ENCODE peak calls at places on chromosomes 2 and 18, in six cellular contexts. F is BJ, R is DND-41, V is cardiac muscle cell, A is psoas muscle, B is brain microvascular endothelial cell. S is an unnamed sample. For H3K36me3, the result is how much of the 10 kb centered on the place peaks cover.

GRCh38 chr2:102588213-102588939 is 31.0 kb upstream of the SLC9A2 start:
- DNase-seq in V (no peak), R (no peak), F (no peak), B (no peak), A (no peak), S (no peak)

GRCh38 chr2:83972123-83972522 is 487.0 kb downstream of the SUCLG1 start:
- DNase-seq in F (no peak), A (no peak), B (no peak), V (peak), R (no peak), S (no peak)

GRCh38 chr2:150282821-150283309 is 204.6 kb downstream of the RND3 start:
- DNase-seq in V (peak), F (peak), A (peak), B (no peak), R (no peak), S (no peak)

GRCh38 chr2:71614976-71615768 is 161.8 kb downstream of the DYSF start:
- DNase-seq in B (peak), F (no peak), V (peak), A (peak), R (no peak), S (no peak)

GRCh38 chr2:158647832-158648231 is 147.3 kb upstream of the DAPL1 start:
- DNase-seq in F (no peak), B (no peak), V (no peak), A (no peak), R (no peak), S (no peak)

GRCh38 chr18:7755753-7756475 is 188.8 kb downstream of the PTPRM start:
- DNase-seq in B (no peak), F (no peak), R (no peak), V (peak), A (no peak), S (no peak)

GRCh38 chr2:45765847-45766254 is 114.4 kb downstream of the PRKCE start:
- DNase-seq in F (no peak), V (peak), A (no peak), B (no peak), R (no peak), S (no peak)

GRCh38 chr2:10688921-10689807 is 611 bp downstream of the NOL10 start:
- DNase-seq in B (no peak), F (no peak), V (peak), A (peak), R (no peak), S (no peak)

GRCh38 chr18:13284330-13285027 is 65.9 kb downstream of the LDLRAD4 start:
- DNase-seq in V (no peak), B (no peak), R (no peak), F (no peak), A (no peak), S (no peak)

GRCh38 chr2:86747708-86748627 is 27.9 kb downstream of the RMND5A start:
- DNase-seq in V (peak), F (peak), A (no peak), B (peak), R (peak), S (peak)

GRCh38 chr2:39934851-39935250 is 155.8 kb upstream of the THUMPD2 start:
- DNase-seq in F (no peak), B (no peak), R (no peak), A (no peak), V (no peak), S (no peak)

GRCh38 chr2:60296219-60296955 is 257.1 kb downstream of the BCL11A start:
- DNase-seq in B (no peak), F (no peak), A (no peak), R (no peak), V (no peak), S (no peak)

GRCh38 chr2:172200495-172201085 is 97.9 kb upstream of the DLX2 start:
- DNase-seq in A (no peak), R (peak), B (peak), V (peak), F (no peak), S (no peak)

GRCh38 chr2:85673736-85674375 is 5.9 kb upstream of the SFTPB start:
- DNase-seq in F (no peak), B (no peak), A (no peak), V (no peak), R (no peak), S (no peak)

GRCh38 chr2:1715184-1716012 is 28.9 kb downstream of the PXDN start:
- DNase-seq in A (no peak), F (no peak), V (peak), R (no peak), B (no peak), S (no peak)

GRCh38 chr18:54222922-54223567 is 1.4 kb downstream of the MBD2 start:
- DNase-seq in B (no peak), F (no peak), V (no peak), R (peak), A (no peak), S (no peak)

GRCh38 chr18:36672437-36673344 is 156.1 kb downstream of the TPGS2 start:
- DNase-seq in B (peak), F (peak), V (peak), A (peak), R (no peak), S (no peak)

GRCh38 chr2:176582990-176583481 is 313.8 kb downstream of the MTX2 start:
- DNase-seq in R (no peak), V (peak), B (peak), A (no peak), F (peak), S (peak)

GRCh38 chr2:163751696-163752095 is 15.9 kb upstream of the FIGN start:
- DNase-seq in B (no peak), A (no peak), V (no peak), R (no peak), F (no peak), S (no peak)

GRCh38 chr2:31297751-31298150 is 63.8 kb downstream of the EHD3 start:
- DNase-seq in F (peak), R (no peak), B (peak), A (no peak), V (no peak), S (peak)

GRCh38 chr2:57886196-57886786 is 160.3 kb upstream of the VRK2 start:
- DNase-seq in V (no peak), F (no peak), A (no peak), R (no peak), B (no peak), S (no peak)

GRCh38 chr2:147663153-147663961 is 181.5 kb upstream of the ACVR2A start:
- DNase-seq in A (no peak), R (peak), V (no peak), F (no peak), B (no peak), S (no peak)

GRCh38 chr2:187233811-187234210 is 214.2 kb downstream of the CALCRL start:
- DNase-seq in R (no peak), B (no peak), A (no peak), V (peak), F (no peak), S (no peak)

GRCh38 chr2:30410217-30410616 is 36.8 kb upstream of the LCLAT1 start:
- DNase-seq in A (no peak), V (no peak), B (peak), R (peak), F (no peak), S (peak)

GRCh38 chr2:84293791-84294380 is 165.2 kb downstream of the SUCLG1 start:
- DNase-seq in R (no peak), F (no peak), V (no peak), B (no peak), A (no peak), S (no peak)

GRCh38 chr18:49151482-49151881 is 200.7 kb upstream of the SMAD7 start:
- DNase-seq in R (no peak), A (no peak), V (no peak), F (no peak), B (no peak), S (no peak)

GRCh38 chr2:109481196-109481555 is 132.6 kb downstream of the SEPTIN10 start:
- DNase-seq in A (no peak), F (no peak), V (no peak), R (no peak), B (no peak), S (no peak)

GRCh38 chr2:190217616-190218015 is 102.0 kb downstream of the HIBCH start:
- DNase-seq in A (no peak), R (no peak), F (no peak), B (no peak), V (no peak), S (no peak)

GRCh38 chr2:101560780-101561315 is 85.9 kb upstream of the RFX8 start:
- DNase-seq in V (no peak), F (no peak), A (no peak), R (peak), B (no peak), S (no peak)

GRCh38 chr2:48767330-48767729 is 11.8 kb upstream of the LHCGR start:
- DNase-seq in A (no peak), B (no peak), V (no peak), F (no peak), R (no peak), S (no peak)

GRCh38 chr2:182852090-182852489 is 14.3 kb downstream of the FRZB start:
- DNase-seq in R (no peak), A (no peak), V (no peak), B (no peak), F (no peak), S (no peak)

GRCh38 chr18:23077493-23078256 is 57.6 kb upstream of the CABLES1 start:
- DNase-seq in V (peak), B (no peak), A (no peak), F (no peak), R (no peak), S (no peak)

GRCh38 chr18:3214855-3215637 is 4.7 kb downstream of the MYOM1 start:
- DNase-seq in A (no peak), F (no peak), B (no peak), V (no peak), R (no peak), S (no peak)

GRCh38 chr2:241298554-241299165 is 16.8 kb downstream of the HDLBP start:
- DNase-seq in B (no peak), V (no peak), A (no peak), F (no peak), R (peak), S (no peak)

GRCh38 chr2:121253021-121253673 is 31.9 kb downstream of the TFCP2L1 start:
- DNase-seq in B (no peak), A (no peak), F (no peak), V (no peak), R (no peak), S (no peak)

GRCh38 chr2:105641389-105641811 is 103.3 kb upstream of the NCK2 start:
- DNase-seq in V (peak), R (no peak), A (no peak), F (no peak), B (no peak), S (no peak)

GRCh38 chr2:203908344-203909185 is 28.0 kb upstream of the ICOS start:
- DNase-seq in B (no peak), V (no peak), A (no peak), F (no peak), R (no peak), S (no peak)

DNA sequence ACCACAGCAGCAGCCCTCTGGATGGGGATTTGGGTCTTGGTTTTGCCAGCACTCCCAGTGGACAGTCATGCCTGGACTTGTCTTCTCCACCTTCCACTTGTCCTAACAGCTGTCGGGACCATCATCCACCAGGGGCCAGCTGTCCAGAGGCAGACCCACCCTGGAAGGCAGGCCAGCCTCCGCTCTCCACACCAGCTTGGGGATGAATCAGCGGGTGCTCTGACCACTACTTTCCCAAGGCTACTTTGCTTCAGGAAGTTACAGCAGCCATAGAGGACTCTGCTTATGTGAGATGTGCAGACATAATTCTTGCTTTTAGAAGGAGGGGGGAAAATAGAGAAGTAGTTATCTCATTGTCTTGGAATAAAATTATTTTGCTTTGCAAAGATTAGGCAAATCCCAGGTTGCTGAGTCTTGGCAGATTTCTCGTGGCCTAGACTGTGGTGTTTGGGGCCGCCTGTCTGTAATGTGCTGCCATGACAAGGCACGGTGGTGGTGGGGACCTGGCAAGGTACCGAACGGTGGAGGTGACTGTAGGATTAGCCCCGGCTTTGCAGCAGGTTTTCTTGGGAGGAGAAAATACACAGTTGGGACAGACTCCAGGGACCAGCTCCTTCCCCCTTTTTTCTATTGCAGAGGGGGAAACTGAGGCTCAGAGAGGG is 148.7 kb downstream of the AGAP1 start:
- DNase-seq in F (no peak), B (peak), R (no peak), V (peak), A (peak), S (no peak)
- TF ChIP-seq CTCF in F (no peak), B (peak), R (no peak), V (peak), A (no peak), S (no peak)

DNA sequence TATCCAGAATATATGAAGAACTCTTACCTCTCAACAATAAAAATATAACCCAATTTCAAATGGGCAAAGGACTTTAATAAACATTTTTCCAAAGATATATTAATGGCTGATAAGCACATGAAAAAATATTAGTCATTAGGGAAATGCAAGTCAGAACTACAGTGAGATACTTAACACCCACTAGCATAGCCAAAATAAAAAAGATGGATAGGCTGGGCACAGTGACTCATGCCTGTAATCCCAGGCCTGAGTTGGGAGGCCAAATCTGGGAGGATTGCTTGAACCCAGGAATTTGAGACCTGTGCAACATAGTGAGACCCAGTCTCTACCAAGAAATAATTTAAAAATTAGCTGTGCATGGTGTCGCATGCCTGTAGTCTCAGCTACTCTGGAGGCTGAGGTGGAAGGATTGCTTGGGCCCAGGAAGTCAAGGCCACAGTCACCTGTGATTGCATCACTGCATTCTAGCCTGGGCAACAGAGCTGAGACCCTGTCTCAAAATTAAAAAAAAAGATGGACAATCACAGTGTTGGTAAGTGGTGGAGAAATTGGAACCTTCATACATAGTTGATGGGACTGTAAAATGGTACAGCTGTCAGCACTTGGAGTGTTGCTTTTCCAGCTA is 25.1 kb downstream of the MARCHF7 start:
- DNase-seq in R (no peak), F (no peak), V (peak), A (no peak), B (no peak), S (no peak)
- H3K36me3 ChIP-seq in R (half or more), F (under half), V (under half), A (under half), B (under half), S (under half)

GRCh38 chr18:30781601-30782000 is 260.9 kb downstream of the DSC3 start:
- DNase-seq in R (no peak), B (no peak), V (no peak), F (no peak), A (no peak), S (no peak)
- TF ChIP-seq CTCF in R (no peak), B (no peak), V (no peak), F (no peak), A (no peak), S (no peak)

DNA sequence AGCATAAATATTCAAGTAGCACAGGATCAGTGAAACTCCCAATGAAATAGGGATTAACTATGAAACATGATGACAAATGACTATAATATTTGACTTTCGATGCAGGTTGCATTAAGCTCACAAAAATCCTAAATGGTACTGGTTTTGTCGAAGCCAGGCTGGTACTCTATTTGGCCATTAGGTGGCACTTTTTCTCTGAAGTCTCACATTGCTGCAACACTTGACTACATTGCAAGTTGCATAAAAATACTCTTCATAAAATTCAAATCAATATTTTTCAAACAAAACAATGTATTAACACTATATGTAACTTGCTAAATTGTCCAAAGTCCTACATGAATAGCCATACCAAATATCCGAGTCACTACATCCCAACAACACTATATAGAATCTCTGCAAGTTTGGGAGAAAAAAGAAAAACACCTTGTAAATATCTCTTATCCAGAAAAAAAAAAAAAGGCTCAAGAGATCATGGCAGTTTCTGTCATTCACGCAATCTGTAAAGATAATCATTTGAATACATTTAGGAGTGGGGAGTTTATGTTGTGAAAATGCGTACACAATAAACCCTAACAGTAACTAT is 9.5 kb downstream of the RTTN start:
- DNase-seq in B (peak), V (peak), R (peak), F (no peak), A (no peak), S (peak)
- H3K36me3 ChIP-seq in B (under half), V (under half), R (half or more), F (under half), A (under half), S (under half)

GRCh38 chr2:168245074-168245825 is 2.1 kb downstream of the STK39 start:
- DNase-seq in B (no peak), R (no peak), F (no peak), V (peak), A (no peak), S (no peak)

GRCh38 chr2:168244318-168244717 is 3.1 kb downstream of the STK39 start:
- DNase-seq in A (no peak), F (no peak), R (peak), V (no peak), B (no peak), S (no peak)

GRCh38 chr2:168246483-168247340 is 683 bp downstream of the STK39 start:
- DNase-seq in B (peak), R (peak), F (no peak), V (peak), A (peak), S (no peak)

GRCh38 chr2:168246072-168246482 is 1.3 kb downstream of the STK39 start:
- DNase-seq in B (no peak), R (no peak), A (no peak), V (no peak), F (no peak), S (no peak)

GRCh38 chr2:168247341-168248305 is at the start of gene STK39:
- DNase-seq in B (peak), V (peak), A (peak), R (peak), F (no peak), S (no peak)
- TF ChIP-seq CTCF in B (peak), V (no peak), A (no peak), R (peak), F (peak), S (peak)

DNA sequence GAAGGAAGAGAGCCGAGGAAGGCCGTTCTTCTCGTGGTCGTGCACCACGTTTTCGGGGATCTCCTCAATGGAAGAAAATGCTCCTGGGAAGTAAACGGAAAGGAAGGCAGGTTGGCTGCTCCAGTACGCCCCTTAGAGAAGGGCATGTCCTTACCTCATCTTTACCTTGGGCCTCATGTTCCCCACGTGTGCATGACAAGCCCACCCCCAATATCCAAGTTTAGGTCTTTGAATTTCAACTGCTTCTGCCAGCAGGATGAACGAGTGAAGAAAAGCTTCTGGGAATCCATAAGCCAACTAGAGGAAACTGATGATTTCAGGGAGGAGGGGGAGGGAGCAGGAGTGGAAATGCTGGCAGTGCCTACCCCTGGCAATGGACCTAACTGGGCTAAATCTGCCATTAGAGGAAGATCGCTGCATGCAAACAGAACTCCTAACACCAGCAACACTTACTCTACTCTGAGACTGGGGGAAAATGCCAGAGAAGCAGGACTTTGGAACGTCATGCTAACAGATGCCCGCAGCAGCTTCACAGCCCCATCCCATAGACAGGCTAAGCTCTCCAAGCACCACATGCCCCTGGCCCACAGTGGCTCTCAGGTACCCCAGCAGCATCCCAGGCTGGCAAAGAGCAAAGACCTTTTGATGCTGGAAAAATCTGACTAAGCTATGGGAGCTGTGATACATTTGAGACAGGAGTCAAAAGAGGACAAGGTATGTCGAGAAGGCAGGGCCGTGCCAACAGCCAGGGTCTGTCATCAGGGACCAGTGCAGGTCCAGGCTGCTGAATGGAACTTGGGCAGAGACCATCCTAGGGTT is 21.7 kb downstream of the CHST10 start:
- DNase-seq in F (no peak), R (no peak), V (no peak), A (no peak), B (no peak), S (no peak)
- H3K36me3 ChIP-seq in F (under half), R (half or more), V (under half), A (under half), B (under half), S (under half)

S was measured in kidney epithelial cell.